ENCODE peak calls at places on chromosome 18, in ten cellular contexts. Z is Calu3, Y is OCI-LY7, J is endothelial cell, R is cardiac muscle cell, S is astrocyte of the spinal cord, V is progenitor cell of endocrine pancreas, N is AG09319, Q is PC-9, A is fibroblast of pulmonary artery. C is an unnamed sample.
A peak's percentile ranks its signal among the peaks of the same experiment; 100 is the strongest.

GRCh38 chr18:11849845-11850747 is 1.1 kb upstream of the CHMP1B start:
- DNase-seq in Z (peak; percentile 79), Y (peak; percentile 31), J (no peak), R (peak; percentile 12), S (peak; percentile 98), V (no peak), N (peak; percentile 71), Q (peak; percentile 93), A (peak; percentile 95), C (peak; percentile 95)

GRCh38 chr18:30142870-30143269 is 899.7 kb downstream of the DSC3 start:
- DNase-seq in Z (no peak), Y (no peak), J (no peak), R (no peak), S (no peak), V (no peak), N (no peak), Q (no peak), A (no peak), C (no peak)

GRCh38 chr18:304887-305529 is 37.2 kb upstream of the THOC1 start:
- DNase-seq in Z (no peak), Y (no peak), J (no peak), R (peak; percentile 9), S (peak; percentile 15), V (no peak), N (no peak), Q (no peak), A (no peak), C (peak; percentile 18)

GRCh38 chr18:38545071-38545470 is 979.5 kb upstream of the CELF4 start:
- DNase-seq in Z (peak; percentile 42), Y (no peak), J (peak; percentile 57), R (peak; percentile 32), S (no peak), V (no peak), N (no peak), Q (no peak), A (peak; percentile 2), C (peak; percentile 81)

GRCh38 chr18:12018861-12019260 is 37.6 kb downstream of the IMPA2 start:
- DNase-seq in Z (no peak), Y (no peak), J (no peak), R (no peak), S (no peak), V (no peak), N (no peak), Q (no peak), A (no peak), C (no peak)

GRCh38 chr18:35139517-35139916 is 98.3 kb downstream of the MAPRE2 start:
- DNase-seq in Z (no peak), Y (no peak), J (no peak), R (no peak), S (no peak), V (no peak), N (no peak), Q (no peak), A (no peak), C (no peak)

GRCh38 chr18:63099848-63100625 is 219.5 kb downstream of the BCL2 start:
- DNase-seq in Z (peak; percentile 68), Y (no peak), J (no peak), R (peak; percentile 49), S (no peak), V (no peak), N (no peak), Q (no peak), A (no peak), C (no peak)

GRCh38 chr18:44179693-44180092 is 501.0 kb upstream of the SETBP1 start:
- DNase-seq in Z (no peak), Y (no peak), J (no peak), R (no peak), S (no peak), V (no peak), N (no peak), Q (no peak), A (no peak), C (no peak)

GRCh38 chr18:58129019-58129374 is 85.0 kb downstream of the NEDD4L start:
- DNase-seq in Z (peak; percentile 69), Y (no peak), J (no peak), R (no peak), S (no peak), V (no peak), N (no peak), Q (no peak), A (no peak), C (no peak)

GRCh38 chr18:13608791-13609552 is 117.4 kb downstream of the FAM210A start:
- DNase-seq in Z (no peak), Y (peak; percentile 38), J (no peak), R (peak; percentile 30), S (no peak), V (no peak), N (no peak), Q (no peak), A (no peak), C (no peak)

GRCh38 chr18:70431203-70431624 is 142.4 kb downstream of the SOCS6 start:
- DNase-seq in Z (no peak), Y (no peak), J (no peak), R (no peak), S (no peak), V (no peak), N (no peak), Q (no peak), A (peak; percentile 62), C (peak; percentile 82)

GRCh38 chr18:72762505-72763122 is 105.2 kb downstream of the NETO1 start:
- DNase-seq in Z (peak; percentile 32), Y (peak; percentile 30), J (peak; percentile 17), R (peak; percentile 72), S (peak; percentile 81), V (no peak), N (peak; percentile 31), Q (peak; percentile 2), A (peak; percentile 76), C (peak; percentile 81)

GRCh38 chr18:832085-832681 is 20.1 kb upstream of the YES1 start:
- DNase-seq in Z (peak; percentile 23), Y (no peak), J (peak; percentile 47), R (peak; percentile 49), S (no peak), V (no peak), N (no peak), Q (no peak), A (no peak), C (peak; percentile 27)

GRCh38 chr18:55479656-55480420 is 108.2 kb downstream of the TCF4 start:
- DNase-seq in Z (no peak), Y (no peak), J (no peak), R (no peak), S (no peak), V (no peak), N (no peak), Q (no peak), A (no peak), C (no peak)

GRCh38 chr18:55485666-55486065 is 102.3 kb downstream of the TCF4 start:
- DNase-seq in Z (no peak), Y (no peak), J (no peak), R (no peak), S (peak; percentile 79), V (no peak), N (no peak), Q (no peak), A (peak; percentile 57), C (no peak)

GRCh38 chr18:55484773-55485172 is 103.2 kb downstream of the TCF4 start:
- DNase-seq in Z (no peak), Y (no peak), J (no peak), R (no peak), S (no peak), V (no peak), N (no peak), Q (no peak), A (no peak), C (no peak)

GRCh38 chr18:55486936-55487335 is 101.1 kb downstream of the TCF4 start:
- DNase-seq in Z (no peak), Y (no peak), J (no peak), R (no peak), S (no peak), V (no peak), N (no peak), Q (no peak), A (no peak), C (no peak)

GRCh38 chr18:55483472-55483871 is 104.5 kb downstream of the TCF4 start:
- DNase-seq in Z (no peak), Y (no peak), J (no peak), R (no peak), S (no peak), V (no peak), N (no peak), Q (no peak), A (no peak), C (no peak)
- TF ChIP-seq CTCF in Z (no peak), Y (no peak), J (no peak), R (no peak), S (no peak), V (no peak), N (no peak), Q (no peak), A (no peak), C (no peak)

DNA sequence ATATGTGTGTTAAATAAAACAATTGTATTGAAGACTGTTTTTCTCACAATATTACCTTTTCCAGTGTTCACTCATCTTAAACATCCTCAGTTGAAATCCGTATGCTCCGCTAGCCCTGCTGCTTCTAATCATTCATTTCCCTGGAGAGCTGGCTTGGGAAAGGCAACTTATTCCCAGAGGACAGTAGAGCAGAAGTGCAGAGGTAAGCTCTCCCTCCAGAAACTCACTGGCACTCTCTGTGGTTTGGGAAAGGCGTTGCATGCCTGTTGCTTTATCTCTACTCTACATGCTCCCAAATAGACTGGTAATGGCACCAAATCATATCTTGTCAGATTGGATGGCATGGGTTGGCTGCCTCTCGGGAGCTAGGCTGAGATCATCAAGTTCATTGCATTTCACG is 117.1 kb upstream of the BOD1L2 start:
- DNase-seq in Z (peak; percentile 8), Y (no peak), J (no peak), R (no peak), S (no peak), V (no peak), N (no peak), Q (no peak), A (no peak), C (peak; percentile 8)
- TF ChIP-seq CTCF in Z (no peak), Y (no peak), J (peak; percentile 11), R (no peak), S (no peak), V (no peak), N (no peak), Q (no peak), A (peak; percentile 2), C (no peak)

GRCh38 chr18:77423468-77423867 is 173.8 kb downstream of the GALR1 start:
- DNase-seq in Z (no peak), Y (no peak), J (no peak), R (no peak), S (no peak), V (no peak), N (no peak), Q (no peak), A (no peak), C (no peak)

DNA sequence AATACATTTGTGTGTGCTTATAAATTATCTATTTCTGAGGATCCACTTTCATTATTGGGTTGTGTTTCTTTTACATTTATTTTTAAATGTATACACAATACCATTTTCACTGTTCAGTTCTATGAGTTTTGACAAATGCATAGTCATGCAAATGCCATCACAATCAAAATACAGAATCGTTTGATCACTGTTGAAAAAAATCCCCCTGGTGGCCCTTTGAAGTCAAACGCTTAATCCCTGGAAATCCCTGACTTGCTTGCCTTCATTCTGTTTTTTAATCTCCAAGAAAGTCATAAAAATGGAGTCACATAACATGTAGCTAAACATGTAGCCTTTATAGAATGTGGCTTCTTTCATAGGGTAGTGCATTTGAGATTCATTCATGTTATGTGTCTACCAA is 173.3 kb downstream of the GALR1 start:
- DNase-seq in Z (no peak), Y (no peak), J (no peak), R (no peak), S (no peak), V (no peak), N (no peak), Q (no peak), A (no peak), C (peak; percentile 13)
- TF ChIP-seq CTCF in Z (peak; percentile 29), Y (peak; percentile 12), J (peak; percentile 46), R (no peak), S (peak; percentile 1), V (peak; percentile 41), N (no peak), Q (peak; percentile 39), A (no peak), C (peak; percentile 26)

GRCh38 chr18:31424383-31424988 is 23.1 kb upstream of the DSG3 start:
- DNase-seq in Z (peak; percentile 67), Y (peak; percentile 26), J (peak; percentile 57), R (peak; percentile 71), S (peak; percentile 43), V (no peak), N (no peak), Q (peak; percentile 46), A (peak; percentile 68), C (peak; percentile 67)
- TF ChIP-seq CTCF in Z (peak; percentile 92), Y (peak; percentile 83), J (peak; percentile 88), R (peak; percentile 86), S (peak; percentile 81), V (peak; percentile 87), N (no peak), Q (peak; percentile 89), A (peak; percentile 95), C (peak; percentile 83)